ENCODE peak calls at places on chromosomes 6 and 20, in four cellular contexts. One of them, this sample, is unnamed.

GRCh38 chr6:87728706-87729105 is 26.7 kb upstream of the AKIRIN2 start:
- DNase-seq in GM12891: no peak
- DNase-seq in HL-60: no peak
- DNase-seq in K562: no peak
- DNase-seq in this sample: no peak

GRCh38 chr6:139659196-139659595 is 284.7 kb upstream of the CITED2 start:
- DNase-seq in GM12891: no peak
- DNase-seq in HL-60: no peak
- DNase-seq in K562: no peak
- DNase-seq in this sample: no peak

GRCh38 chr6:25173951-25174474 is 105.2 kb upstream of the CARMIL1 start:
- DNase-seq in GM12891: no peak
- DNase-seq in HL-60: peak
- DNase-seq in K562: no peak
- DNase-seq in this sample: no peak

GRCh38 chr20:12528591-12529041 is 480.2 kb upstream of the SPTLC3 start:
- DNase-seq in GM12891: no peak
- DNase-seq in HL-60: no peak
- DNase-seq in K562: no peak
- DNase-seq in this sample: no peak

GRCh38 chr20:33791959-33792597 is 19.1 kb upstream of the CHMP4B start:
- DNase-seq in GM12891: peak
- DNase-seq in HL-60: peak
- DNase-seq in K562: peak
- DNase-seq in this sample: no peak

GRCh38 chr20:14481863-14482262 is 144.5 kb upstream of the FLRT3 start:
- DNase-seq in GM12891: no peak
- DNase-seq in HL-60: no peak
- DNase-seq in K562: no peak
- DNase-seq in this sample: no peak

GRCh38 chr6:100886078-100886477 is 4.9 kb upstream of the ASCC3 start:
- DNase-seq in GM12891: no peak
- DNase-seq in HL-60: no peak
- DNase-seq in K562: no peak
- DNase-seq in this sample: no peak

GRCh38 chr6:47759364-47759763 is 22.5 kb upstream of the OPN5 start:
- DNase-seq in GM12891: no peak
- DNase-seq in HL-60: no peak
- DNase-seq in K562: no peak
- DNase-seq in this sample: no peak

GRCh38 chr6:13729891-13730290 is 18.3 kb upstream of the RANBP9 start:
- DNase-seq in GM12891: no peak
- DNase-seq in HL-60: no peak
- DNase-seq in K562: no peak
- DNase-seq in this sample: no peak

GRCh38 chr6:118774596-118774995 is 119.4 kb upstream of the ASF1A start:
- DNase-seq in GM12891: no peak
- DNase-seq in HL-60: no peak
- DNase-seq in K562: no peak
- DNase-seq in this sample: no peak

GRCh38 chr20:23568320-23569011 is at the start of gene CST9L:
- DNase-seq in GM12891: no peak
- DNase-seq in HL-60: no peak
- DNase-seq in K562: no peak
- DNase-seq in this sample: no peak

GRCh38 chr20:37898301-37899104 is 4.4 kb upstream of the VSTM2L start:
- DNase-seq in GM12891: no peak
- DNase-seq in HL-60: no peak
- DNase-seq in K562: no peak
- DNase-seq in this sample: no peak

GRCh38 chr6:144931172-144932035 is 646.3 kb downstream of the UTRN start:
- DNase-seq in GM12891: no peak
- DNase-seq in HL-60: no peak
- DNase-seq in K562: peak
- DNase-seq in this sample: no peak

GRCh38 chr6:30763618-30764489 is 19.5 kb upstream of the IER3 start:
- DNase-seq in GM12891: no peak
- DNase-seq in HL-60: no peak
- DNase-seq in K562: peak
- DNase-seq in this sample: peak

DNA sequence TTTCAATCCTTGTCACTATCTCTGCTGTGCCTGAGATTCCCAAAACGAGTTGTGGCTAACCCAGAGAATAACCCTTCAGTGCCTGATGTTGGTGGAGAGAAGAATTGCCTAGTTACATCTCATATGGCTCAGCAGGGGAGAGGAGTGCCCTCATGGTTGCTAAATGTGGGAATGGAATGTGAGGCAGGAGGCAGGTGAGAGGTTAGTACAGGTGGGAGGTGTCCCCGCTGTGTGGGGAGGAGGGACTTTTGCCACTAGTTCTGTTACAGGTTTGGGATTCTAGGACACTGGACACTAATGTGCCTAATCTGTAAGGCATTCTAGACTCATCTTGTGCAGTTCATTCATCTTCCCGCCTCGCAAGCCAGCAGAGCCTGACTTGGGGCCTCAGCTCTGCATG is 16.2 kb downstream of the TULP4 start:
- DNase-seq in GM12891: no peak
- DNase-seq in HL-60: no peak
- DNase-seq in K562: no peak
- DNase-seq in this sample: no peak
- TF ChIP-seq SPI1 in GM12891: no peak
- TF ChIP-seq SPI1 in HL-60: no peak
- TF ChIP-seq SPI1 in K562: no peak
- TF ChIP-seq SPI1 in this sample: no peak

GRCh38 chr6:11538799-11539468 is 1.4 kb downstream of the TMEM170B start:
- DNase-seq in GM12891: no peak
- DNase-seq in HL-60: no peak
- DNase-seq in K562: no peak
- DNase-seq in this sample: no peak
- TF ChIP-seq SPI1 in GM12891: no peak
- TF ChIP-seq SPI1 in HL-60: no peak
- TF ChIP-seq SPI1 in K562: no peak
- TF ChIP-seq SPI1 in this sample: no peak

DNA sequence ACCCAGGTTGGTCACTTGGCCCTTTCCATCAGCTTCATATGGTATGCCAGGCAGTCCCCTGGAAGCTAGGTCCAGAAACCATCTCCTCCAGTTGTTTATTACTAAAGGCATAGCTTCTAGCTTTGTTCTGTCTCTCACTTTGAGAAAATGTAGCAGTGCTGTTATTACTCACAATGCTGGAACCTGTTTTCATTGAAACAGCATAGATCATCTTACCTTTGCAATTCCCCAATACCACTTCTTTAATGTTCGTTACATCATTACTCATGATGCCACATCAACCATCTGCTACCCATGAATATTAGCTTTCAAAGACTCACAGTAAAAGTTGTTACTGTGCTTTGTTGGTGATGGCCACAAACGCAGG is 88.3 kb downstream of the ADAT2 start:
- DNase-seq in GM12891: no peak
- DNase-seq in HL-60: no peak
- DNase-seq in K562: no peak
- DNase-seq in this sample: no peak
- TF ChIP-seq SPI1 in GM12891: no peak
- TF ChIP-seq SPI1 in HL-60: no peak
- TF ChIP-seq SPI1 in K562: no peak
- TF ChIP-seq SPI1 in this sample: no peak

GRCh38 chr6:105988321-105988720 is 97.8 kb upstream of the PRDM1 start:
- DNase-seq in GM12891: no peak
- DNase-seq in HL-60: no peak
- DNase-seq in K562: no peak
- DNase-seq in this sample: no peak
- TF ChIP-seq SPI1 in GM12891: no peak
- TF ChIP-seq SPI1 in HL-60: no peak
- TF ChIP-seq SPI1 in K562: no peak
- TF ChIP-seq SPI1 in this sample: no peak

DNA sequence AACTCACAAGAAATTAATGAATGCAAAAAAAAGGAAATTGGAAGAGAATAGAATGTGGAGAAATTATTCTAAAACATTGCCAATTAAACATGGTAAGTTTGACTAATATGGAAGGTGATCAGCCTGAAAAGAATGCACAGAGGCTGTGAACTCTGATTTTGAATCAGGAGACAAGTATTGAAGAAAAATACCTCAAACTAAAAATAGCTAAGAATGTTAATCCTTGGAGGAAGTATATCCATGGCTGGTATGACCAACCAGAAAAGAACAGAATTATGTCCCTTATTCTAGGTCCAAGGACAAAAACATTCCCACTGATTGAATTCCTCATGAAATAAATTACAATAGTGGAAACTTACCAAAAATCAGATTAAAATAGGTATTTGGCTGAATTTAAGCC is 7.3 kb upstream of the RIMS1 start:
- DNase-seq in GM12891: no peak
- DNase-seq in HL-60: no peak
- DNase-seq in K562: no peak
- DNase-seq in this sample: no peak
- TF ChIP-seq SPI1 in GM12891: no peak
- TF ChIP-seq SPI1 in HL-60: no peak
- TF ChIP-seq SPI1 in K562: no peak
- TF ChIP-seq SPI1 in this sample: no peak

GRCh38 chr6:44496705-44497369 is 109.3 kb downstream of the CDC5L start:
- DNase-seq in GM12891: no peak
- DNase-seq in HL-60: no peak
- DNase-seq in K562: no peak
- DNase-seq in this sample: no peak
- TF ChIP-seq SPI1 in GM12891: no peak
- TF ChIP-seq SPI1 in HL-60: no peak
- TF ChIP-seq SPI1 in K562: no peak
- TF ChIP-seq SPI1 in this sample: no peak

GRCh38 chr20:4568560-4568959 is 153.1 kb upstream of the PRND start:
- DNase-seq in GM12891: no peak
- DNase-seq in HL-60: no peak
- DNase-seq in K562: no peak
- DNase-seq in this sample: no peak

GRCh38 chr20:4569092-4569491 is 152.6 kb upstream of the PRND start:
- DNase-seq in GM12891: no peak
- DNase-seq in HL-60: no peak
- DNase-seq in K562: no peak
- DNase-seq in this sample: no peak

GRCh38 chr20:4563534-4563933 is 158.2 kb upstream of the PRND start:
- DNase-seq in GM12891: no peak
- DNase-seq in HL-60: peak
- DNase-seq in K562: peak
- DNase-seq in this sample: no peak

GRCh38 chr20:4569882-4570281 is 151.8 kb upstream of the PRND start:
- DNase-seq in GM12891: no peak
- DNase-seq in HL-60: no peak
- DNase-seq in K562: no peak
- DNase-seq in this sample: no peak

DNA sequence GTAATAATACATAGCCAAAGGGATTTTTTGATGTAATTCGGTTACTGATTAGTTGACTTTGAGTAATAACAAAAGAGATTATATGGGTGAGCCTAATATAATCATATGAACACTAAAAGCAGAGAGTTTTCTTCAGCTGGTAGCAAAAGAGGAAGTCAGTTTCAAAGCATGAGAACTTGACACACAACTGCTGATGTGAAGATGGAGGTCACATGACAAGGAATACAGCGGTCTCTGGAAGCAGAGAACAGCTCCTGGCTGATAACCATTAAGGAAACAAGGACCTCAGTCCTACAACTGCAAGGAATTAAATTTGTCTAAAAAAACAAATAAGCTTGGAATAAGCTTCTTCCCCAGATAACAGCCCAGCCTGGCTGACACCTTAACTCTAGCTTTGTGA is 154.5 kb upstream of the PRND start:
- DNase-seq in GM12891: no peak
- DNase-seq in HL-60: no peak
- DNase-seq in K562: no peak
- DNase-seq in this sample: no peak
- TF ChIP-seq SPI1 in GM12891: peak
- TF ChIP-seq SPI1 in HL-60: peak
- TF ChIP-seq SPI1 in K562: peak
- TF ChIP-seq SPI1 in this sample: peak

GRCh38 chr20:5488823-5489222 is 172.1 kb upstream of the PROKR2 start:
- DNase-seq in GM12891: no peak
- DNase-seq in HL-60: no peak
- DNase-seq in K562: peak
- DNase-seq in this sample: no peak
- TF ChIP-seq SPI1 in GM12891: no peak
- TF ChIP-seq SPI1 in HL-60: no peak
- TF ChIP-seq SPI1 in K562: no peak
- TF ChIP-seq SPI1 in this sample: no peak

GRCh38 chr6:31792741-31793140 is 2.8 kb downstream of the VARS1 start:
- DNase-seq in GM12891: no peak
- DNase-seq in HL-60: no peak
- DNase-seq in K562: peak
- DNase-seq in this sample: no peak
- TF ChIP-seq SPI1 in GM12891: no peak
- TF ChIP-seq SPI1 in HL-60: no peak
- TF ChIP-seq SPI1 in K562: no peak
- TF ChIP-seq SPI1 in this sample: no peak

DNA sequence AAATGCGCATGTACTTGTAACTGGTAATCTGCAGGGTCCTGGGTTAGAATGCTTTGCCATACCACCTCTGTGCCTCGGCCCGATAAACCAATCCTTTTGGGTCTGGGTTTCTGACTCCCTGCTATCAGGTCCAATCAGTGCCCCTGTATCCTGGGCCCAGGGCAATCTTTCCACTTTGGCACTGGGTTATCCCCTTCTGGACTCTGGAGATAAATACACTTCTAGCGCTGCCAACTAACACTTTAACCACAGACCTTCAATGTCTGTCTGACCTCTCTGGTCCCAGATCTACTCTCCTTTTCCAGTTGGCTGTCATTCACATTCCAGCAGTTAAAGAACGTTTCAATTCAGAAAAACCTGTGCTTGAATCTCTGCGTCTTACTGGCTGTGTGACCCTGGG is 55.3 kb downstream of the DNAAF9 start:
- DNase-seq in GM12891: no peak
- DNase-seq in HL-60: no peak
- DNase-seq in K562: no peak
- DNase-seq in this sample: no peak
- TF ChIP-seq SPI1 in GM12891: no peak
- TF ChIP-seq SPI1 in HL-60: no peak
- TF ChIP-seq SPI1 in K562: no peak
- TF ChIP-seq SPI1 in this sample: no peak

This sample was measured in GM12878.